ENCODE peak calls at places on chromosome 1, in nine cellular contexts. A is lower lobe of right lung; W is uterus; P is heart left ventricle; B is cardiac muscle cell; J is IMR-90; X is CD4-positive, alpha-beta T cell; S is upper lobe of right lung; R is psoas muscle. Y is an unnamed sample.

GRCh38 chr1:164380893-164381292 is 178.1 kb upstream of the PBX1 start:
- DNase-seq in S (no peak), A (no peak), B (peak), J (no peak), X (no peak), R (peak), P (no peak), W (no peak), Y (no peak)

GRCh38 chr1:230930986-230931385 is 47.7 kb downstream of the TTC13 start:
- DNase-seq in X (no peak), R (no peak), B (no peak), P (no peak), A (no peak), J (no peak), S (no peak), W (no peak), Y (no peak)

GRCh38 chr1:26541816-26542711 is 12.5 kb downstream of the RPS6KA1 start:
- DNase-seq in J (peak), A (peak), W (peak), B (peak), X (peak), R (peak), S (peak), P (peak), Y (peak)

GRCh38 chr1:2451744-2452582 is 24.1 kb upstream of the PLCH2 start:
- DNase-seq in P (no peak), X (no peak), A (no peak), S (no peak), W (no peak), R (no peak), B (peak), J (peak), Y (no peak)

GRCh38 chr1:157992031-157992568 is 1.3 kb upstream of the KIRREL1 start:
- DNase-seq in J (peak), P (peak), S (peak), B (peak), X (no peak), W (peak), A (no peak), R (peak), Y (peak)

GRCh38 chr1:149885364-149886111 is 13.8 kb upstream of the BOLA1 start:
- DNase-seq in J (peak), W (peak), B (peak), X (peak), R (peak), P (peak), S (peak), A (peak), Y (peak)

GRCh38 chr1:169483500-169483966 is 2.2 kb downstream of the SLC19A2 start:
- DNase-seq in S (no peak), R (peak), B (peak), J (peak), P (peak), X (no peak), A (no peak), W (no peak), Y (no peak)

GRCh38 chr1:32881871-32882850 is 4.1 kb upstream of the HPCA start:
- DNase-seq in S (no peak), A (no peak), B (no peak), W (no peak), P (peak), R (peak), X (no peak), J (no peak), Y (peak)

GRCh38 chr1:94753171-94753972 is 66.8 kb upstream of the SLC44A3 start:
- DNase-seq in W (no peak), A (no peak), J (peak), P (peak), B (peak), R (no peak), S (no peak), X (no peak), Y (peak)

DNA sequence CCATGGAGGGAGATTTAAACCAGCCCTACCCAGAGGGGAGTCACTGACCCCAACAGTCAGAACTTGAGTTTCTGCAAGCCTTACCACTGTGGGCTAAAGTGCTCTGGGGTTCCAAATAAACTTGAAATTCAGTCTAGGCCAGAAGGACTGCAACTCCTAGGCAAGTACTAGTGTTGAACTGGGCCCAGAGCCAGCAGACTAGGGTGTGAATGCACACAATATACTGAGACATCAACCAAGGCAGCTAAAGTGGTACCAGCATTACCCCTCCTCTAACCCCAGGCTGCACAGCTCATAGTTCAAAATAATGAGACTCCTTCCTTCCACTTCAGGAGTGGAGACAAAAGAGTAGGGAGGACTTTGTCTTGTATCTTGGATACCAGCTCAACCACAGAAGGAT is 18.9 kb upstream of the IL20 start:
- DNase-seq in R (no peak), X (no peak), B (no peak), W (no peak), S (no peak), A (no peak), J (no peak), P (no peak), Y (no peak)
- TF ChIP-seq CTCF in R (no peak), X (no peak), B (no peak), W (no peak), S (no peak), A (no peak), J (no peak), P (no peak), Y (no peak)

DNA sequence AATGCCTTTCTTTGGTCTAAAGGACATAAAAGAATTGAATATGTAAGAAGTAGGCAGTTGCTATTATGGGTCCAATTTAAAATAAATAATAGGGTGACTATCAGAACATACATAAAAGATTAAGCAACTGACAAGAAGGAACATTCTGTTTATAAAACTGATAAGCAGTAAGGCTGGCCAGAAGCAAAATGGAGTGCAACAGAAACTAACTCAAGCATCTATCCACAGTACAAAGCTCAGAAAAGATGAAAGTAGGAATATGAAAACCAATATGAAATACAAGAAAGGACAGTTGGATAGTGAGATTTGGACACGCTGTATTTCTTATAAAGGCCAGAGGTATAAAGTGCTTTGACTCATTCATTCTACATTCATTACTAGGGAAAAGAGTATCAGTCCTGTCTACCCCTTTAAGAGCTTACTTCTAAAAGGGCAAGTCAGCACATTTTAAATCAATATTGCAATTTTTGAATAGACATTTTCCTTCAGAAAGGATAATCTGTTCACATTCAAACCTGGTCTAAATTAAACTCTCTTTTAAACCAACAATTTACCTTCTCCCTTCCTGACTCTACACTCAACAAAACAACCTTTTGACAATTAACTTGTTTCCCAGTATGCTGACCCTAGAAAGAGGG is 14.4 kb downstream of the ALDH9A1 start:
- DNase-seq in B (no peak), P (no peak), S (no peak), R (no peak), W (no peak), A (no peak), X (no peak), J (no peak), Y (no peak)
- TF ChIP-seq CTCF in B (no peak), P (no peak), S (no peak), R (no peak), W (no peak), A (no peak), X (no peak), J (no peak), Y (no peak)

GRCh38 chr1:154145986-154146385 is 8.9 kb downstream of the NUP210L start:
- DNase-seq in J (no peak), X (no peak), P (no peak), S (no peak), B (no peak), W (no peak), A (no peak), R (no peak), Y (no peak)
- TF ChIP-seq CTCF in J (peak), X (peak), P (no peak), S (peak), B (peak), W (no peak), A (peak), R (peak), Y (peak)

DNA sequence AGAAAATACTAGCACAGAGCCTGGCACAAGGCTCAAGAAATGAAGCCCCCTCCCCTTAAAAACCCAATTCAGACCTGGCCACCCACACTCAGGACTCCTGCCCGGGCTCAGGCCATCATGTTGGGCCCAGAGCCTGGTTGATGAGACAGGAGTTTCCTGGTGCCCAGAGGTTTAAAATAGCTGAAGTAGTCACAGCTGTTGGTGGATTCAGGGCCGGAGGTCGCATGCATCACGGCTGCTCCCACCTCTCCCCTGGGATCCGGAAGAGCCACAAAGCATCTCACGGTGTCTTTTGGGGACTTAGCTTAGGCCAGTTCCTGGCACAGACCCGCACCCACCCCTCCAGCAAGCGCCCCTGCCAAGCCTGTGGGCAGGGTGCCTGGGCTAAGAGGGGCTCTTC is 2.6 kb upstream of the PADI2 start:
- DNase-seq in R (peak), J (peak), W (no peak), S (no peak), A (no peak), P (no peak), B (no peak), X (no peak), Y (no peak)
- TF ChIP-seq CTCF in R (no peak), J (no peak), W (no peak), S (no peak), A (no peak), P (no peak), B (no peak), X (no peak), Y (no peak)

GRCh38 chr1:227465256-227465655 is 98.1 kb upstream of the ZNF678 start:
- DNase-seq in R (no peak), X (no peak), W (no peak), A (no peak), P (no peak), B (no peak), S (no peak), J (no peak), Y (no peak)
- TF ChIP-seq CTCF in R (no peak), X (no peak), W (no peak), A (no peak), P (no peak), B (peak), S (no peak), J (no peak), Y (no peak)

DNA sequence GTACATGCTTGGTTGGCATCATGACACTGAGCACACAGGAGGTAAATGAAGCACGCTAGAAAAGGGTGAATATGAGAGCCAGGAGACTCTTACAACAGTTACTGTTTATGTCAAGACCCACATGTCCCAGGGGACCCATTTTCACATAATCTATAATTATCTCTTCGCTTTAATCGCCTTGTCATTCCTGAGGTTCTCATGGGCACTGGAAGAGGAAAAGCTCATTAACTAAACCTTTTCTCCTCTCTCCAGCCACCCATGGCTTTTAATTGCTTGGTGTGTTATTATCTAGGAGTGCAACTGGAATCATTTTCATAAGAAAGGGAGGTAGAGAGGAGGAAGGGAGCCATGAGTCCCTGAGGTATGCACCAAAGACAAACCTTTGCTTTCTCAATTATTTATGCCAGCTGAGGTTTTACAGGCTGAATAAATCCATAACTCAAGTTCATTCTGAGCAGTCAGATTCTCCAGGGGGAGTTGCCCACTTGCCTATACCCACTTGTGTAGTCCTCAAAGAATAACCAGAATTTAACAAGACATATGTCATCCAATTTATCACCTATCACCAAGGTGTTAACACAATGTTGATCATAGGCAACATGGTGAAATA is 77.4 kb downstream of the ACBD6 start:
- DNase-seq in B (no peak), W (no peak), S (no peak), J (no peak), R (no peak), P (no peak), A (no peak), X (no peak), Y (no peak)
- TF ChIP-seq CTCF in B (no peak), W (no peak), S (no peak), J (no peak), R (no peak), P (no peak), A (no peak), X (no peak), Y (no peak)

GRCh38 chr1:53316058-53316741 is 11.7 kb downstream of the LRP8 start:
- DNase-seq in X (no peak), S (no peak), B (peak), R (peak), A (peak), W (no peak), P (no peak), J (peak), Y (no peak)
- TF ChIP-seq CTCF in X (no peak), S (no peak), B (peak), R (no peak), A (no peak), W (no peak), P (no peak), J (no peak), Y (no peak)

GRCh38 chr1:170593173-170593572 is 61.2 kb downstream of the GORAB start:
- DNase-seq in B (no peak), J (no peak), S (no peak), P (no peak), X (no peak), A (no peak), W (peak), R (no peak), Y (no peak)

GRCh38 chr1:170593612-170594011 is 61.6 kb downstream of the GORAB start:
- DNase-seq in B (no peak), A (no peak), P (no peak), J (no peak), X (no peak), S (no peak), W (no peak), R (no peak), Y (no peak)

GRCh38 chr1:170594227-170594626 is 62.3 kb downstream of the GORAB start:
- DNase-seq in S (no peak), R (no peak), J (no peak), X (no peak), W (peak), B (no peak), A (no peak), P (no peak), Y (no peak)

GRCh38 chr1:170590921-170591705 is 59.1 kb downstream of the GORAB start:
- DNase-seq in S (no peak), P (no peak), X (no peak), B (no peak), J (no peak), W (no peak), R (no peak), A (no peak), Y (no peak)

DNA sequence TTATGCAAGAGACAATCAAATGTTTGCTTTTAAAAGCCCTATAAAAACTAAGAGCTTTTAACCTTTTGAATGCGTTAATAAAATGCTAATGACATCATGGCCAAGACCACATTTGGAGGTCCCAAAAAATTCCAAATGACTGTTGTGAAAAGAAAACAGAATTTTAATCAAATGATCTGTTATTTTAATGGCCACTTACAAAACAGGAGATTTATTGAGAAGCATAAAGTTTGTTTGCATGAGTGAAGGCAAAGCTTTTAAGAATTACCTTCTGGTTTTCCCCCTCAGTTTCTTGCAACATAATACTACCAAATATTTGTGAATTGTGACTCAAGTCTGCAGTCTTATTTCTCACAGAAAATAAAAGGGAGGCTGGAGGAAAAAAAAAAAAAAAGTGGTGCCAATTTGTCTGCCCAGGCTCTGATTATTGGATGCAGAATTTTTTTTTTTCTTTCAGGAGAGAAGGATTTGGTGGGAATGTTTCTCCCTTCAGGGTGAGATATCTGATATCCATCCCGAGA is 60.7 kb downstream of the GORAB start:
- DNase-seq in W (no peak), P (no peak), J (no peak), A (no peak), X (no peak), R (no peak), B (no peak), S (no peak), Y (no peak)
- TF ChIP-seq CTCF in W (no peak), P (no peak), J (no peak), A (no peak), X (no peak), R (no peak), B (no peak), S (no peak), Y (no peak)

GRCh38 chr1:17670587-17671313 is 84.4 kb upstream of the ACTL8 start:
- DNase-seq in B (no peak), J (no peak), P (no peak), R (no peak), W (no peak), A (no peak), S (no peak), X (no peak), Y (no peak)

GRCh38 chr1:17673335-17674075 is 81.6 kb upstream of the ACTL8 start:
- DNase-seq in W (no peak), J (no peak), S (no peak), A (no peak), B (no peak), P (no peak), R (no peak), X (no peak), Y (no peak)

GRCh38 chr1:17671314-17671705 is 83.8 kb upstream of the ACTL8 start:
- DNase-seq in J (no peak), A (no peak), X (no peak), B (no peak), P (no peak), S (no peak), R (no peak), W (no peak), Y (no peak)

GRCh38 chr1:17672226-17672625 is 82.9 kb upstream of the ACTL8 start:
- DNase-seq in S (no peak), X (no peak), R (no peak), B (no peak), P (no peak), J (no peak), A (no peak), W (no peak), Y (no peak)

DNA sequence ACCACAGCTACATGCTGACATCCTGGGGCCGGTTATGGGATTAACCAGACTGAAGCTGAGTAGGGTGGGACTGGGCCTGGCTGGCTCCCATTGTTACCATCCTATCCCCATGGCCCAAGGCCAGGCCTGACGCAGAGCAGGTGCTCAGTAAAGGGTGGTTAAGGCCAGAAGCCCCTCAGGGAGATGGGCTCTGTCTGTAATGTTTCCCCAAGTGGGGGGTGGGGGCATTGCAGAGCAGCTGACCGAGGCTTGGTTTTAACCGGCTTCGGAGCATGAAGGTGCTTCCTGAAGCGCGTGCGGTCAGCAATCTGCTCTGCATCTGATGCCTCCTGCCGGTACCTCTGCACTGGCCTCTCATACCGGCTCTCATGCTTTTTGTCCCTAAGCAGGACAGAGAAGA is 83.4 kb upstream of the ACTL8 start:
- DNase-seq in B (no peak), A (no peak), S (no peak), X (no peak), R (no peak), P (no peak), J (no peak), W (no peak), Y (no peak)
- TF ChIP-seq CTCF in B (no peak), A (no peak), S (no peak), X (no peak), R (no peak), P (no peak), J (no peak), W (no peak), Y (no peak)

GRCh38 chr1:224641030-224641429 is 24.9 kb downstream of the CNIH3 start:
- DNase-seq in A (no peak), S (no peak), W (no peak), P (no peak), J (no peak), R (no peak), X (no peak), B (no peak), Y (no peak)
- TF ChIP-seq CTCF in A (no peak), S (no peak), W (no peak), P (no peak), J (no peak), R (no peak), X (no peak), B (no peak), Y (no peak)